ENCODE peak calls at places on chromosomes 5 and 9, in ten cellular contexts. L, Z, F, A, E, Y, P, C, X and W are unnamed samples.

GRCh38 chr9:35863583-35863982 is 6.6 kb downstream of the OR13J1 start:
- DNase-seq in L (no peak), Z (no peak), F (no peak), A (no peak), E (no peak), Y (no peak), P (no peak), C (no peak), X (no peak), W (no peak)

GRCh38 chr5:132981288-132981687 is 17.9 kb upstream of the AFF4 start:
- DNase-seq in L (no peak), Z (no peak), F (no peak), A (no peak), E (no peak), Y (no peak), P (no peak), C (no peak), X (no peak), W (no peak)

GRCh38 chr5:149141224-149141956 is at the start of gene ABLIM3:
- DNase-seq in L (no peak), Z (peak; percentile 25), F (peak; percentile 44), A (peak; percentile 74), E (peak; percentile 93), Y (peak; percentile 86), P (peak; percentile 80), C (peak; percentile 74), X (peak; percentile 89), W (peak; percentile 49)

GRCh38 chr5:137808503-137809135 is 54.5 kb upstream of the HNRNPA0 start:
- DNase-seq in L (no peak), Z (no peak), F (no peak), A (no peak), E (peak; percentile 65), Y (no peak), P (no peak), C (no peak), X (peak; percentile 26), W (no peak)

GRCh38 chr5:122421379-122422081 is 109.5 kb downstream of the SNCAIP start:
- DNase-seq in L (no peak), Z (no peak), F (no peak), A (no peak), E (no peak), Y (peak; percentile 29), P (no peak), C (no peak), X (no peak), W (no peak)

GRCh38 chr5:179267071-179267670 is 78.1 kb downstream of the ADAMTS2 start:
- DNase-seq in L (no peak), Z (no peak), F (peak; percentile 18), A (no peak), E (peak; percentile 60), Y (no peak), P (peak; percentile 28), C (no peak), X (no peak), W (no peak)

GRCh38 chr9:107216331-107216730 is 66.7 kb upstream of the RAD23B start:
- DNase-seq in L (no peak), Z (no peak), F (no peak), A (no peak), E (no peak), Y (no peak), P (no peak), C (no peak), X (no peak), W (no peak)

GRCh38 chr9:32928145-32928763 is 73.2 kb downstream of the APTX start:
- DNase-seq in L (no peak), Z (no peak), F (no peak), A (peak; percentile 17), E (no peak), Y (no peak), P (no peak), C (peak; percentile 68), X (peak; percentile 52), W (peak; percentile 66)

GRCh38 chr9:13804532-13804931 is 509.4 kb downstream of the NFIB start:
- DNase-seq in L (no peak), Z (no peak), F (no peak), A (no peak), E (no peak), Y (no peak), P (no peak), C (no peak), X (no peak), W (no peak)

GRCh38 chr9:136399176-136400037 is 563 bp downstream of the SNAPC4 start:
- DNase-seq in L (no peak), Z (no peak), F (no peak), A (no peak), E (peak; percentile 60), Y (peak; percentile 70), P (peak; percentile 48), C (peak; percentile 22), X (peak; percentile 61), W (no peak)

GRCh38 chr5:98627121-98627520 is 146.3 kb upstream of the RGMB start:
- DNase-seq in L (no peak), Z (no peak), F (no peak), A (no peak), E (no peak), Y (no peak), P (no peak), C (no peak), X (no peak), W (no peak)

GRCh38 chr9:90907056-90907445 is 105.4 kb downstream of the SYK start:
- DNase-seq in L (no peak), Z (no peak), F (no peak), A (no peak), E (peak; percentile 0), Y (no peak), P (no peak), C (no peak), X (no peak), W (no peak)

GRCh38 chr9:90905822-90906221 is 104.2 kb downstream of the SYK start:
- DNase-seq in L (no peak), Z (no peak), F (no peak), A (no peak), E (no peak), Y (no peak), P (no peak), C (no peak), X (no peak), W (no peak)

GRCh38 chr9:90903731-90904422 is 102.3 kb downstream of the SYK start:
- DNase-seq in L (no peak), Z (no peak), F (no peak), A (no peak), E (peak; percentile 30), Y (no peak), P (no peak), C (no peak), X (no peak), W (no peak)

GRCh38 chr9:90906316-90907055 is 104.9 kb downstream of the SYK start:
- DNase-seq in L (no peak), Z (no peak), F (no peak), A (peak; percentile 28), E (peak; percentile 29), Y (no peak), P (no peak), C (no peak), X (no peak), W (no peak)

GRCh38 chr9:90905079-90905478 is 103.5 kb downstream of the SYK start:
- DNase-seq in L (no peak), Z (no peak), F (no peak), A (no peak), E (peak; percentile 24), Y (no peak), P (no peak), C (no peak), X (no peak), W (no peak)
- TF ChIP-seq CTCF in L (no peak), Z (no peak), F (no peak), A (no peak), E (no peak), Y (no peak), P (no peak), C (no peak), X (no peak), W (no peak)

GRCh38 chr5:173530547-173530946 is 85.9 kb downstream of the BOD1 start:
- DNase-seq in L (no peak), Z (no peak), F (no peak), A (no peak), E (peak; percentile 86), Y (no peak), P (peak; percentile 30), C (no peak), X (no peak), W (no peak)
- TF ChIP-seq CTCF in L (peak; percentile 1), Z (no peak), F (peak; percentile 16), A (no peak), E (peak; percentile 77), Y (no peak), P (peak; percentile 24), C (no peak), X (no peak), W (peak; percentile 49)

DNA sequence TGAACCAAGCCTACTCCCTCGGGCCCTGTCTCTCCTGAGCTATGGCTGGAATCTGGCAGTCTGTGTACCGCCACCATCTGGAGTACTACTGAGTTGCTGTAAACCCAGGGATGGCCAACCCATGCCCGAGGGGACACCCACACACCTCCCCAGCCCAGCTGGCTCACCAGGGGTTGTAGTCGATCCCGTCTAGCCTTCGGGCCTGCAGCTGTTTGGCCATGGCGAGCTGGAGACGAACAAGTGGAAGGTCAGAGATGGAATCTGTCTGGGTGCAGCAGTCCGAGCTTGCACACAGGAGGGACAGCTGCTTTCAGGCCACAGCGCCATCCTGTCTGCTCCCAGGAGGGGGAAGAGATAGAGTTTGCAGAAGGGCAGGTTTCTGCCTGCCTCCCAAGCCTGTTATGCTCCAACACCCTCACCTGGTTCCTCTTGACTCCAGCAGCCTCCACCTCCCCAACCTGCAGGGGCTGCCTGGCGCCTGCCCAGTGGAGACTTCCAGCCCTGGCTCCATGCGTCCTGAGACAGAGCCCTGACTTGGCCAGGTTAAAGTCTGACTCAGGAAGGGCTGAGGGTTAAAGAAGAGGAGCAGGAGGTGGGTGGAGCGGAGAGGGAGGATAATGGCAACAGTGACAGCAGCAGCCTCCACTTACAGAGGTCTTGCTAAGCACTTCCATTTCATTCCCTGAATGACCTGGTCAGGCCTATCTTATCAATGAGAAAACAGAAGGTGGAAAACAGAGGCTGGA is 15.8 kb upstream of the SPOUT1 start:
- DNase-seq in L (no peak), Z (no peak), F (peak; percentile 81), A (no peak), E (peak; percentile 76), Y (no peak), P (peak; percentile 12), C (no peak), X (peak; percentile 61), W (no peak)
- TF ChIP-seq CTCF in L (no peak), Z (no peak), F (peak; percentile 83), A (no peak), E (peak; percentile 60), Y (no peak), P (peak; percentile 9), C (no peak), X (no peak), W (no peak)

DNA sequence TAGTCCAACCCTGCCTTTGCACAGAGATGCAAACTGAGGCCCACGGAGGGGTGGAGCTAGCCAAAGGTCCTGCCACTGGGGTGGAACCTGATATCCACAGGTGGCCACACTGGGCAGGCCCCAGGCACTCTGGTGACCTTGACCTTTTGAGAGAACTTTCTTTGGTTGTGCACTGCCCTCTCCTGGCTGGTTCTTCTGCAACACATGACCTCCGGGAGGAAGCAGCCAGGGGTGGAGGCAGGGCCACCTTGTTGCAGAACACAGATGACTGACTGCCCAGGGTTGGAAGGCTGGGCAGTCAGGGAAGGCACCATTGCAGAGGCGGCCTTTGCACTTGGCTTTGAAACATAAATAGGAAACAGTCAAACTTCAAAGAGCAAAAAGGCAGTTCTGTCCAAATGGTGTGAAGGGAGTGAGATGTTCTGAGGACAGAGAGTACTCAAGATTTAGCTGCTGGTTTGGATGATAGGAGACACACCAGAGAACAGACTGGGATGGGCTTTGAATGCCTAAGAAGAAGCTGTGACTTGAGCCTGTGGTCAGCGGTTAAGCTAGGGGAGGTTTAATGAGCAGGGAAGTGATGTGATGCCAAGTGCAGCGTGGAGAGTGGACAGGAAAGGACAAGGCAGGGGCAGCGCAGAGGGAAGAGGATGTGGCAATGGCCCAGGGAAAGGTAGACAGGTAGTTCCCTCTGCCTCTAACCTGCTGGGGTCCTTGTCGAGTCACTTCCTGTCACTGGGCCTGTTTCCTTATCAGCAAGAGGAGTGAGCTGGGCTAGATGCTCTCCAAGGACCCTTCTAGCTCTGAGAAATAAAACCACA is 6.8 kb upstream of the TCOF1 start:
- DNase-seq in L (no peak), Z (peak; percentile 69), F (peak; percentile 86), A (peak; percentile 83), E (peak; percentile 96), Y (peak; percentile 76), P (peak; percentile 73), C (peak; percentile 78), X (peak; percentile 93), W (peak; percentile 71)
- TF ChIP-seq CTCF in L (peak; percentile 79), Z (peak; percentile 60), F (peak; percentile 80), A (peak; percentile 74), E (peak; percentile 88), Y (peak; percentile 78), P (peak; percentile 74), C (peak; percentile 60), X (peak; percentile 86), W (peak; percentile 92)